ENCODE peak calls at places on chromosomes 13 and 19, in five cellular contexts. R, L, T, W and C are unnamed samples.

GRCh38 chr19:1466461-1467227 is 12.4 kb downstream of the C19orf25 start:
- DNase-seq in R (no peak), L (no peak), T (no peak), W (no peak), C (no peak)

GRCh38 chr13:99980201-99981114 is 1.1 kb upstream of the ZIC2 start:
- DNase-seq in R (peak; percentile 46), L (no peak), T (peak; percentile 69), W (peak; percentile 96), C (peak; percentile 94)

GRCh38 chr13:113902956-113903355 is 39.1 kb upstream of the GAS6 start:
- DNase-seq in R (no peak), L (no peak), T (no peak), W (no peak), C (no peak)

GRCh38 chr19:16457195-16457953 is 14.4 kb downstream of the EPS15L1 start:
- DNase-seq in R (no peak), L (no peak), T (peak; percentile 61), W (peak; percentile 44), C (peak; percentile 81)

GRCh38 chr13:28429685-28430290 is 65.1 kb downstream of the FLT1 start:
- DNase-seq in R (no peak), L (no peak), T (no peak), W (peak; percentile 38), C (no peak)

GRCh38 chr13:36921902-36922301 is 1.9 kb upstream of the SMAD9 start:
- DNase-seq in R (no peak), L (no peak), T (no peak), W (no peak), C (no peak)

GRCh38 chr13:61414686-61415664 is 674 bp downstream of the PCDH20 start:
- DNase-seq in R (peak; percentile 25), L (no peak), T (peak; percentile 56), W (peak; percentile 80), C (peak; percentile 82)

GRCh38 chr13:58933475-58933874 is 1230.3 kb downstream of the DIAPH3 start:
- DNase-seq in R (no peak), L (no peak), T (no peak), W (no peak), C (no peak)

GRCh38 chr19:8158411-8159074 is 9.2 kb upstream of the FBN3 start:
- DNase-seq in R (peak; percentile 88), L (peak; percentile 7), T (peak; percentile 67), W (peak; percentile 78), C (peak; percentile 85)

GRCh38 chr19:3687774-3688706 is 12.2 kb downstream of the PIP5K1C start:
- DNase-seq in R (no peak), L (no peak), T (no peak), W (no peak), C (no peak)

GRCh38 chr19:41425174-41426115 is 1.7 kb downstream of the B3GNT8 start:
- DNase-seq in R (no peak), L (no peak), T (no peak), W (no peak), C (no peak)